ENCODE peak calls at places on chromosome 9, in four cellular contexts. One of them, this sample, is unnamed.

GRCh38 chr9:70868661-70869652 is 252.5 kb downstream of the TRPM3 start:
- DNase-seq in nephron progenitor cell: no peak
- DNase-seq in activated CD8-positive, alpha-beta memory T cell treated with anti-CD3 and anti-CD28 coated beads for 4 hours: no peak
- DNase-seq in T-helper 2 cell: no peak
- DNase-seq in this sample: peak; percentile 5

GRCh38 chr9:71001780-71002386 is 119.5 kb downstream of the TRPM3 start:
- DNase-seq in nephron progenitor cell: peak; percentile 29
- DNase-seq in activated CD8-positive, alpha-beta memory T cell treated with anti-CD3 and anti-CD28 coated beads for 4 hours: no peak
- DNase-seq in T-helper 2 cell: no peak
- DNase-seq in this sample: peak; percentile 53

GRCh38 chr9:99059074-99059894 is 45.6 kb upstream of the TGFBR1 start:
- DNase-seq in nephron progenitor cell: no peak
- DNase-seq in activated CD8-positive, alpha-beta memory T cell treated with anti-CD3 and anti-CD28 coated beads for 4 hours: no peak
- DNase-seq in T-helper 2 cell: no peak
- DNase-seq in this sample: peak; percentile 64

GRCh38 chr9:124108216-124108615 is 96.6 kb downstream of the LHX2 start:
- DNase-seq in nephron progenitor cell: no peak
- DNase-seq in activated CD8-positive, alpha-beta memory T cell treated with anti-CD3 and anti-CD28 coated beads for 4 hours: no peak
- DNase-seq in T-helper 2 cell: no peak
- DNase-seq in this sample: no peak

GRCh38 chr9:98992885-98993569 is 49.3 kb downstream of the COL15A1 start:
- DNase-seq in nephron progenitor cell: no peak
- DNase-seq in activated CD8-positive, alpha-beta memory T cell treated with anti-CD3 and anti-CD28 coated beads for 4 hours: no peak
- DNase-seq in T-helper 2 cell: no peak
- DNase-seq in this sample: peak; percentile 39

GRCh38 chr9:27340876-27341540 is 44.1 kb upstream of the EQTN start:
- DNase-seq in nephron progenitor cell: peak; percentile 16
- DNase-seq in activated CD8-positive, alpha-beta memory T cell treated with anti-CD3 and anti-CD28 coated beads for 4 hours: no peak
- DNase-seq in T-helper 2 cell: no peak
- DNase-seq in this sample: no peak

GRCh38 chr9:2214707-2215106 is 199.6 kb downstream of the SMARCA2 start:
- DNase-seq in nephron progenitor cell: no peak
- DNase-seq in activated CD8-positive, alpha-beta memory T cell treated with anti-CD3 and anti-CD28 coated beads for 4 hours: no peak
- DNase-seq in T-helper 2 cell: no peak
- DNase-seq in this sample: no peak

GRCh38 chr9:133258061-133259015 is 16.7 kb downstream of the ABO start:
- DNase-seq in nephron progenitor cell: peak; percentile 36
- DNase-seq in activated CD8-positive, alpha-beta memory T cell treated with anti-CD3 and anti-CD28 coated beads for 4 hours: no peak
- DNase-seq in T-helper 2 cell: no peak
- DNase-seq in this sample: peak; percentile 16

GRCh38 chr9:133160742-133161541 is 2.8 kb downstream of the GBGT1 start:
- DNase-seq in nephron progenitor cell: no peak
- DNase-seq in activated CD8-positive, alpha-beta memory T cell treated with anti-CD3 and anti-CD28 coated beads for 4 hours: no peak
- DNase-seq in T-helper 2 cell: no peak
- DNase-seq in this sample: peak; percentile 62

GRCh38 chr9:84397822-84398221 is 57.3 kb upstream of the SLC28A3 start:
- DNase-seq in nephron progenitor cell: peak; percentile 8
- DNase-seq in activated CD8-positive, alpha-beta memory T cell treated with anti-CD3 and anti-CD28 coated beads for 4 hours: no peak
- DNase-seq in T-helper 2 cell: no peak
- DNase-seq in this sample: peak; percentile 77

GRCh38 chr9:14515564-14516198 is 177.6 kb downstream of the ZDHHC21 start:
- DNase-seq in nephron progenitor cell: peak; percentile 7
- DNase-seq in activated CD8-positive, alpha-beta memory T cell treated with anti-CD3 and anti-CD28 coated beads for 4 hours: no peak
- DNase-seq in T-helper 2 cell: no peak
- DNase-seq in this sample: peak; percentile 10

GRCh38 chr9:36341936-36342577 is 58.0 kb downstream of the RNF38 start:
- DNase-seq in nephron progenitor cell: no peak
- DNase-seq in activated CD8-positive, alpha-beta memory T cell treated with anti-CD3 and anti-CD28 coated beads for 4 hours: no peak
- DNase-seq in T-helper 2 cell: no peak
- DNase-seq in this sample: no peak